ENCODE peak calls at places on chromosomes 6 and 20, in four cellular contexts. W is right lobe of liver, F is cardiac muscle cell, J is HL-60. P is an unnamed sample.

GRCh38 chr20:44495802-44496481 is 20.3 kb downstream of the TTPAL start:
- DNase-seq in W (no peak), F (peak; percentile 58), J (no peak), P (peak; percentile 97)

GRCh38 chr6:43972179-43972914 is 154.9 kb downstream of the MRPL14 start:
- DNase-seq in W (no peak), F (no peak), J (no peak), P (no peak)

GRCh38 chr6:34855463-34855862 is 32.4 kb downstream of the TAF11 start:
- DNase-seq in W (no peak), F (no peak), J (no peak), P (no peak)

GRCh38 chr6:44053760-44054556 is 73.3 kb downstream of the MRPL14 start:
- DNase-seq in W (no peak), F (peak; percentile 50), J (no peak), P (no peak)

GRCh38 chr6:164925681-164926530 is 383.5 kb downstream of the C6orf118 start:
- DNase-seq in W (no peak), F (no peak), J (no peak), P (no peak)

GRCh38 chr6:71444222-71444621 is 155.6 kb downstream of the OGFRL1 start:
- DNase-seq in W (no peak), F (peak; percentile 11), J (no peak), P (no peak)

GRCh38 chr6:156931283-156931682 is 154.1 kb downstream of the ARID1B start:
- DNase-seq in W (no peak), F (no peak), J (no peak), P (no peak)

GRCh38 chr6:85157266-85157665 is 292.6 kb upstream of the NT5E start:
- DNase-seq in W (no peak), F (no peak), J (no peak), P (no peak)

GRCh38 chr6:44074383-44075136 is 52.7 kb downstream of the MRPL14 start:
- DNase-seq in W (peak; percentile 73), F (peak; percentile 87), J (peak; percentile 64), P (no peak)

GRCh38 chr6:99348823-99349619 is 453 bp downstream of the FAXC start:
- DNase-seq in W (no peak), F (peak; percentile 5), J (no peak), P (no peak)

GRCh38 chr20:3276400-3277015 is 37.5 kb upstream of the SLC4A11 start:
- DNase-seq in W (no peak), F (peak; percentile 54), J (peak; percentile 18), P (peak; percentile 8)

GRCh38 chr20:19012671-19013070 is 199.1 kb downstream of the SCP2D1 start:
- DNase-seq in W (no peak), F (no peak), J (no peak), P (no peak)

GRCh38 chr6:127484207-127484858 is 25.1 kb upstream of the KIAA0408 start:
- DNase-seq in W (no peak), F (peak; percentile 49), J (no peak), P (peak; percentile 24)

DNA sequence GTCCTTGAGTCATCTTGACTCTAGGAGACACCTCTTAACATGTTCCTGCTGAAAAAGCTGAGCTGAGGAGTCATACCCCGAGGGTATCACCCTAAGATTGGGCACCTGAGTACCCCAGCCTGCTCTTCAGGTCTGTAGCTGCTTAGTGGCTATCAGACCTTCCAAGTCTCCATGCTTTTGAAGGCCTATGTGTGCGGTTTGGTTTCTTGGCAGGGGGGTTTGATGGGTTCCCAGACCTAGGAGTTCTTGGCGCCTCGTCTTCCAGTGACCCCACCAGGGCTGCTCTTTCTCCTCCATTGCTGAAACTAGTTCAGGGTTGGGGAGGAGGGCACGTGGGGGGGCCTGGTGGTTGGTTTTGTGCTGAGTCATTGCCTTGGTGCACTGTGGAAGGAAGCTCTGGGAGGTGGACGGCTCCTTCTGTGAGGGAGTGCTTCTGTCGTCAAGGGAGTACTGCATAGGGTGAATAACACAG is 20.1 kb downstream of the IGF2R start:
- DNase-seq in W (no peak), F (peak; percentile 81), J (peak; percentile 82), P (no peak)
- H3K27ac ChIP-seq in W (no peak overlapping the region), F (no peak overlapping the region), J (peak overlapping the region; percentile 37), P (peak overlapping the region; percentile 18)

GRCh38 chr20:49283176-49283702 is 5.4 kb upstream of the ZNFX1 start:
- DNase-seq in W (no peak), F (no peak), J (no peak), P (no peak)
- H3K27ac ChIP-seq in W (no peak overlapping the region), F (no peak overlapping the region), J (no peak overlapping the region), P (peak overlapping the region; percentile 98)

GRCh38 chr6:2807342-2808090 is 34.1 kb downstream of the SERPINB1 start:
- DNase-seq in W (no peak), F (peak; percentile 47), J (no peak), P (no peak)

GRCh38 chr6:2806664-2807063 is 35.0 kb downstream of the SERPINB1 start:
- DNase-seq in W (no peak), F (no peak), J (no peak), P (no peak)

GRCh38 chr6:2810092-2810671 is 31.5 kb downstream of the SERPINB1 start:
- DNase-seq in W (no peak), F (peak; percentile 23), J (peak; percentile 64), P (no peak)

GRCh38 chr6:2812695-2813094 is 29.0 kb downstream of the SERPINB1 start:
- DNase-seq in W (no peak), F (no peak), J (no peak), P (no peak)

GRCh38 chr6:2809015-2809414 is 32.6 kb downstream of the SERPINB1 start:
- DNase-seq in W (no peak), F (no peak), J (no peak), P (no peak)
- H3K27ac ChIP-seq in W (no peak overlapping the region), F (no peak overlapping the region), J (no peak overlapping the region), P (no peak overlapping the region)

GRCh38 chr6:41937472-41937871 is 4.1 kb downstream of the CCND3 start:
- DNase-seq in W (no peak), F (no peak), J (no peak), P (no peak)
- H3K27ac ChIP-seq in W (no peak overlapping the region), F (no peak overlapping the region), J (peak overlapping the region; percentile 84), P (no peak overlapping the region)

GRCh38 chr6:166006593-166007301 is 160.9 kb downstream of the TBXT start:
- DNase-seq in W (no peak), F (peak; percentile 85), J (peak; percentile 0), P (no peak)
- H3K27ac ChIP-seq in W (no peak overlapping the region), F (no peak overlapping the region), J (no peak overlapping the region), P (no peak overlapping the region)

P was measured in Panc1.